ENCODE peak calls at places on chromosome 15, in four cellular contexts. One of them, this sample, is unnamed.

GRCh38 chr15:22778796-22779195 is 7.6 kb upstream of the NIPA1 start:
- DNase-seq in HepG2: no peak
- DNase-seq in transverse colon: no peak
- DNase-seq in tibial nerve: no peak
- DNase-seq in this sample: no peak

GRCh38 chr15:99438691-99439523 is 126.9 kb upstream of the MEF2A start:
- DNase-seq in tibial nerve: peak; percentile 9
- DNase-seq in HepG2: no peak
- DNase-seq in transverse colon: peak; percentile 6
- DNase-seq in this sample: no peak

GRCh38 chr15:30038667-30039523 is 43.9 kb upstream of the GOLGA8J start:
- DNase-seq in HepG2: no peak
- DNase-seq in transverse colon: peak; percentile 42
- DNase-seq in tibial nerve: no peak
- DNase-seq in this sample: no peak

GRCh38 chr15:90593469-90594158 is 63.9 kb downstream of the CRTC3 start:
- DNase-seq in HepG2: no peak
- DNase-seq in transverse colon: no peak
- DNase-seq in tibial nerve: no peak
- DNase-seq in this sample: no peak

GRCh38 chr15:23503546-23503945 is 56.5 kb upstream of the GOLGA6L2 start:
- DNase-seq in tibial nerve: no peak
- DNase-seq in HepG2: no peak
- DNase-seq in transverse colon: no peak
- DNase-seq in this sample: no peak

GRCh38 chr15:86183765-86184491 is 104.3 kb downstream of the AGBL1 start:
- DNase-seq in tibial nerve: no peak
- DNase-seq in transverse colon: no peak
- DNase-seq in HepG2: no peak
- DNase-seq in this sample: no peak

GRCh38 chr15:66865622-66866611 is 163.9 kb downstream of the SMAD6 start:
- DNase-seq in HepG2: no peak
- DNase-seq in tibial nerve: no peak
- DNase-seq in transverse colon: peak; percentile 35
- DNase-seq in this sample: peak; percentile 32

GRCh38 chr15:82040862-82041261 is 5.0 kb downstream of the MEX3B start:
- DNase-seq in HepG2: no peak
- DNase-seq in tibial nerve: no peak
- DNase-seq in transverse colon: no peak
- DNase-seq in this sample: no peak

GRCh38 chr15:73264881-73265280 is 103.9 kb downstream of the HCN4 start:
- DNase-seq in HepG2: no peak
- DNase-seq in tibial nerve: no peak
- DNase-seq in transverse colon: no peak
- DNase-seq in this sample: no peak

GRCh38 chr15:38127306-38127731 is 125.3 kb upstream of the SPRED1 start:
- DNase-seq in tibial nerve: no peak
- DNase-seq in HepG2: no peak
- DNase-seq in transverse colon: peak; percentile 63
- DNase-seq in this sample: no peak

GRCh38 chr15:62392411-62392810 is 227.3 kb upstream of the C2CD4B start:
- DNase-seq in HepG2: peak; percentile 75
- DNase-seq in tibial nerve: no peak
- DNase-seq in transverse colon: peak; percentile 23
- DNase-seq in this sample: no peak

GRCh38 chr15:44675911-44676310 is 12.4 kb upstream of the SPG11 start:
- DNase-seq in transverse colon: no peak
- DNase-seq in HepG2: no peak
- DNase-seq in tibial nerve: no peak
- DNase-seq in this sample: no peak

GRCh38 chr15:70427531-70428120 is 329.9 kb upstream of the TLE3 start:
- DNase-seq in tibial nerve: no peak
- DNase-seq in HepG2: no peak
- DNase-seq in transverse colon: no peak
- DNase-seq in this sample: no peak

GRCh38 chr15:93058128-93058527 is 30.9 kb downstream of the RGMA start:
- DNase-seq in transverse colon: no peak
- DNase-seq in tibial nerve: no peak
- DNase-seq in HepG2: no peak
- DNase-seq in this sample: no peak

GRCh38 chr15:83848315-83849050 is 194.6 kb downstream of the ADAMTSL3 start:
- DNase-seq in transverse colon: no peak
- DNase-seq in HepG2: no peak
- DNase-seq in tibial nerve: no peak
- DNase-seq in this sample: no peak

GRCh38 chr15:63880744-63881143 is 47.0 kb upstream of the HERC1 start:
- DNase-seq in tibial nerve: no peak
- DNase-seq in transverse colon: no peak
- DNase-seq in HepG2: no peak
- DNase-seq in this sample: no peak

GRCh38 chr15:31294067-31294466 is 32.6 kb upstream of the KLF13 start:
- DNase-seq in HepG2: no peak
- DNase-seq in transverse colon: no peak
- DNase-seq in tibial nerve: no peak
- DNase-seq in this sample: no peak

GRCh38 chr15:29066848-29067247 is 181.1 kb downstream of the APBA2 start:
- DNase-seq in transverse colon: no peak
- DNase-seq in HepG2: no peak
- DNase-seq in tibial nerve: no peak
- DNase-seq in this sample: no peak

GRCh38 chr15:49674370-49674769 is 53.5 kb downstream of the DTWD1 start:
- DNase-seq in tibial nerve: no peak
- DNase-seq in HepG2: no peak
- DNase-seq in transverse colon: no peak
- DNase-seq in this sample: no peak

GRCh38 chr15:78076231-78077052 is 1.1 kb downstream of the TBC1D2B start:
- DNase-seq in transverse colon: no peak
- DNase-seq in HepG2: no peak
- DNase-seq in tibial nerve: no peak
- DNase-seq in this sample: no peak

GRCh38 chr15:77508541-77509505 is 88.1 kb downstream of the HMG20A start:
- DNase-seq in transverse colon: no peak
- DNase-seq in HepG2: no peak
- DNase-seq in tibial nerve: peak; percentile 57
- DNase-seq in this sample: no peak

GRCh38 chr15:70351941-70352774 is 254.4 kb upstream of the TLE3 start:
- DNase-seq in transverse colon: no peak
- DNase-seq in tibial nerve: no peak
- DNase-seq in HepG2: no peak
- DNase-seq in this sample: no peak

GRCh38 chr15:92681141-92681622 is 25.6 kb upstream of the FAM174B start:
- DNase-seq in HepG2: no peak
- DNase-seq in transverse colon: peak; percentile 20
- DNase-seq in tibial nerve: no peak
- DNase-seq in this sample: no peak

GRCh38 chr15:81336568-81336967 is 12.6 kb upstream of the STARD5 start:
- DNase-seq in transverse colon: no peak
- DNase-seq in tibial nerve: no peak
- DNase-seq in HepG2: peak; percentile 12
- DNase-seq in this sample: no peak

GRCh38 chr15:63374686-63375520 is 6.7 kb downstream of the CA12 start:
- DNase-seq in transverse colon: no peak
- DNase-seq in tibial nerve: no peak
- DNase-seq in HepG2: no peak
- DNase-seq in this sample: no peak

GRCh38 chr15:34691024-34691423 is 63.8 kb downstream of the GJD2 start:
- DNase-seq in transverse colon: no peak
- DNase-seq in tibial nerve: no peak
- DNase-seq in HepG2: no peak
- DNase-seq in this sample: no peak

GRCh38 chr15:74319596-74320357 is 47.7 kb downstream of the CYP11A1 start:
- DNase-seq in HepG2: no peak
- DNase-seq in transverse colon: no peak
- DNase-seq in tibial nerve: no peak
- DNase-seq in this sample: no peak

GRCh38 chr15:84749111-84749991 is 959 bp downstream of the ZNF592 start:
- DNase-seq in tibial nerve: no peak
- DNase-seq in transverse colon: peak; percentile 41
- DNase-seq in HepG2: peak; percentile 56
- DNase-seq in this sample: no peak

GRCh38 chr15:101441706-101442105 is 47.8 kb downstream of the PCSK6 start:
- DNase-seq in transverse colon: no peak
- DNase-seq in HepG2: no peak
- DNase-seq in tibial nerve: no peak
- DNase-seq in this sample: no peak

GRCh38 chr15:59632714-59633113 is 21.1 kb downstream of the GCNT3 start:
- DNase-seq in HepG2: peak; percentile 19
- DNase-seq in transverse colon: no peak
- DNase-seq in tibial nerve: no peak
- DNase-seq in this sample: no peak

GRCh38 chr15:80970018-80970657 is 19.5 kb downstream of the MESD start:
- DNase-seq in tibial nerve: peak; percentile 33
- DNase-seq in transverse colon: peak; percentile 58
- DNase-seq in HepG2: peak; percentile 35
- DNase-seq in this sample: no peak

GRCh38 chr15:95937128-95937528 is 393.4 kb upstream of the NR2F2 start:
- DNase-seq in HepG2: no peak
- DNase-seq in tibial nerve: no peak
- DNase-seq in transverse colon: no peak
- DNase-seq in this sample: no peak

GRCh38 chr15:70539912-70540520 is 223.3 kb downstream of the UACA start:
- DNase-seq in transverse colon: no peak
- DNase-seq in tibial nerve: no peak
- DNase-seq in HepG2: no peak
- DNase-seq in this sample: no peak

GRCh38 chr15:40082195-40082868 is 26.3 kb downstream of the BMF start:
- DNase-seq in HepG2: no peak
- DNase-seq in tibial nerve: no peak
- DNase-seq in transverse colon: peak; percentile 74
- DNase-seq in this sample: no peak

GRCh38 chr15:40083756-40084101 is 24.9 kb downstream of the BMF start:
- DNase-seq in transverse colon: no peak
- DNase-seq in HepG2: peak; percentile 58
- DNase-seq in tibial nerve: no peak
- DNase-seq in this sample: no peak

GRCh38 chr15:40080847-40081246 is 27.8 kb downstream of the BMF start:
- DNase-seq in HepG2: no peak
- DNase-seq in transverse colon: no peak
- DNase-seq in tibial nerve: no peak
- DNase-seq in this sample: no peak

GRCh38 chr15:40080104-40080503 is 28.6 kb downstream of the BMF start:
- DNase-seq in tibial nerve: no peak
- DNase-seq in HepG2: no peak
- DNase-seq in transverse colon: no peak
- DNase-seq in this sample: no peak

GRCh38 chr15:40081691-40082194 is 26.9 kb downstream of the BMF start:
- DNase-seq in tibial nerve: peak; percentile 71
- DNase-seq in transverse colon: peak; percentile 77
- DNase-seq in HepG2: peak; percentile 96
- DNase-seq in this sample: no peak
- TF ChIP-seq POLR2A in tibial nerve: no peak
- TF ChIP-seq POLR2A in transverse colon: peak; percentile 51
- TF ChIP-seq POLR2A in HepG2: peak; percentile 69
- TF ChIP-seq POLR2A in this sample: no peak

DNA sequence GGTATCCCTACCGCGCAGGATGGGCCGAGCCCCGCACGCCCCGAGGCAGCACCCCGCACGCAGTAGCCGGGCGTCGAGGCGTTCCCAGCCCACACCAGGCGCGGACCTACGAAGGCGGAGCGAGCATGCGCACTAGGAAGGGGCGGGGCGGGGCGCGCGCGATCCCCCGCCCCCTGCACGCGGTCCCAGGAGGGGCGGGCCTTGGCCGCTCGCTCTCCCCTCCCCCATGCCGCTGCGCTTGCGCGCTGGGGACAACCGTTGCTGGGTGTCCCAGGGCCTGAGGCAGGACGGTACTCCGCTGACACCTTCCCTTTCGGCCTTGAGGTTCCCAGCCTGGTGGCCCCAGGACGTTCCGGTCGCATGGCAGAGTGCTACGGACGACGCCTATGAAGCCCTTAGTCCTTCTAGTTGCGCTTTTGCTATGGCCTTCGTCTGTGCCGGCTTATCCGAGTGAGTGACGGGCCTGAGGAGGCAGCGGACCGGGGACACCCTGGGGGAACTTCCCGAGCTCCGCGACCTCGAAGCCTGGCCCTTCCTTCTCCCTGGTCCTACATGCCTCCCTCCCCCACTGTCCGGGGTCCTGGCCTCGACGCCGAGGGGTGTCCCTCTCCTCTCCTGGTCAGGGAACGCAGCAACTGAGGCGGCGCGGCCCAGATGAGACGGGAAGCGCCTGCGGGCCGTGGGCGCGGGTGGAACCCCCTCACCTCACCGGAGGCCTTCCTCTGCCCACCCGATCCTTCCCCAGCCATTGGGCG is at the start of gene SPESP1:
- DNase-seq in HepG2: no peak
- DNase-seq in tibial nerve: peak; percentile 19
- DNase-seq in transverse colon: peak; percentile 56
- DNase-seq in this sample: no peak
- TF ChIP-seq POLR2A in HepG2: no peak
- TF ChIP-seq POLR2A in tibial nerve: no peak
- TF ChIP-seq POLR2A in transverse colon: no peak
- TF ChIP-seq POLR2A in this sample: no peak

GRCh38 chr15:56732135-56732880 is 1.0 kb downstream of the ZNF280D start:
- DNase-seq in HepG2: peak; percentile 11
- DNase-seq in transverse colon: peak; percentile 12
- DNase-seq in tibial nerve: no peak
- DNase-seq in this sample: no peak
- TF ChIP-seq POLR2A in HepG2: no peak
- TF ChIP-seq POLR2A in transverse colon: no peak
- TF ChIP-seq POLR2A in tibial nerve: no peak
- TF ChIP-seq POLR2A in this sample: no peak

DNA sequence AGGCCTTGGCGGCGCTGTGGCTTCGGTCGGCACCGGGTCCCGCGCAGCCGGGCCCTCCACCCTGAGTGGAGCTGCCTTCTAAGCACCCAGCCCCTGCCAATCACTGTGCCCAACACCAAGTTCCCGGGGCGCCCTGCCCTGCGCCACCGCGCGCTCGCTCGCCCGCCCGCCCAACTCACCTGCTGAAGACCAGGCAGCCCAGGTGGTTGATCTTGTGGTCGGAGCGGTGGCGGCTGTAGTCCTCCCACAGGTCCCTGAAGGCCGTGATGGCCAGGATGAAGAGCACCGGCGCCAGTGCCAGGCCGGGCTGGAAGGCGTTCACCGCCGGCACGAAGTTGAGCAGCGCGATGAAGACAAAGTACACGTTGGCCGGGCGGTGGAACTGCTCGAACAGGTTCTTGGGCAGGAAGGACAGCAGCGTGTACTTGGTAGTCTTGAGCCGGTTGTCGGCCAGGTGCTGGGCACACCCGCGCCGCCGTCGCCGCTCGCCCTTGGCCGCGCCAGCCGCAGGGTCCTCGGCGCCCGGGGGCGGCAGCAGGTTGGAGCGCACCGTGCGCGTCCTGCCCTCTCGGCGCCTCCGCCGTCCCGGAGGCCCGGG is 559 bp downstream of the ATP10A start:
- DNase-seq in HepG2: no peak
- DNase-seq in transverse colon: no peak
- DNase-seq in tibial nerve: no peak
- DNase-seq in this sample: no peak
- TF ChIP-seq POLR2A in HepG2: no peak
- TF ChIP-seq POLR2A in transverse colon: no peak
- TF ChIP-seq POLR2A in tibial nerve: no peak
- TF ChIP-seq POLR2A in this sample: no peak

GRCh38 chr15:43134157-43134637 is 811 bp downstream of the TMEM62 start:
- DNase-seq in HepG2: no peak
- DNase-seq in tibial nerve: no peak
- DNase-seq in transverse colon: no peak
- DNase-seq in this sample: no peak
- TF ChIP-seq POLR2A in HepG2: no peak
- TF ChIP-seq POLR2A in tibial nerve: no peak
- TF ChIP-seq POLR2A in transverse colon: no peak
- TF ChIP-seq POLR2A in this sample: no peak